ENCODE peak calls at places on chromosomes 1 and 21, in five cellular contexts. One of them, this sample, is unnamed.
A peak's percentile ranks its signal among the peaks of the same experiment; 100 is the strongest.

GRCh38 chr1:174408142-174408541 is 39.6 kb upstream of the GPR52 start:
- DNase-seq in activated T-cell treated with anti-CD3 and anti-CD28 coated beads for 4 hours: no peak
- DNase-seq in LHCN-M2: no peak
- DNase-seq in Daoy: no peak
- DNase-seq in CD4-positive, CD25-positive, alpha-beta regulatory T cell: no peak
- DNase-seq in this sample: no peak

GRCh38 chr1:162206749-162207635 is 137.5 kb downstream of the NOS1AP start:
- DNase-seq in LHCN-M2: peak; percentile 14
- DNase-seq in Daoy: peak; percentile 38
- DNase-seq in activated T-cell treated with anti-CD3 and anti-CD28 coated beads for 4 hours: no peak
- DNase-seq in CD4-positive, CD25-positive, alpha-beta regulatory T cell: no peak
- DNase-seq in this sample: peak; percentile 62

GRCh38 chr1:221439734-221440436 is 302.0 kb downstream of the DUSP10 start:
- DNase-seq in activated T-cell treated with anti-CD3 and anti-CD28 coated beads for 4 hours: peak; percentile 7
- DNase-seq in CD4-positive, CD25-positive, alpha-beta regulatory T cell: peak; percentile 21
- DNase-seq in Daoy: peak; percentile 93
- DNase-seq in LHCN-M2: peak; percentile 99
- DNase-seq in this sample: no peak

GRCh38 chr1:2574350-2574749 is 12.2 kb upstream of the PRXL2B start:
- DNase-seq in activated T-cell treated with anti-CD3 and anti-CD28 coated beads for 4 hours: no peak
- DNase-seq in CD4-positive, CD25-positive, alpha-beta regulatory T cell: no peak
- DNase-seq in Daoy: peak; percentile 40
- DNase-seq in LHCN-M2: peak; percentile 19
- DNase-seq in this sample: no peak

GRCh38 chr1:11501491-11501897 is 22.5 kb downstream of the DISP3 start:
- DNase-seq in CD4-positive, CD25-positive, alpha-beta regulatory T cell: peak; percentile 15
- DNase-seq in LHCN-M2: no peak
- DNase-seq in activated T-cell treated with anti-CD3 and anti-CD28 coated beads for 4 hours: no peak
- DNase-seq in Daoy: no peak
- DNase-seq in this sample: no peak

GRCh38 chr1:197103295-197103694 is 36.2 kb upstream of the F13B start:
- DNase-seq in CD4-positive, CD25-positive, alpha-beta regulatory T cell: no peak
- DNase-seq in activated T-cell treated with anti-CD3 and anti-CD28 coated beads for 4 hours: no peak
- DNase-seq in LHCN-M2: no peak
- DNase-seq in Daoy: no peak
- DNase-seq in this sample: no peak

GRCh38 chr1:69743146-69743545 is 175.4 kb downstream of the LRRC7 start:
- DNase-seq in CD4-positive, CD25-positive, alpha-beta regulatory T cell: no peak
- DNase-seq in Daoy: no peak
- DNase-seq in LHCN-M2: no peak
- DNase-seq in activated T-cell treated with anti-CD3 and anti-CD28 coated beads for 4 hours: no peak
- DNase-seq in this sample: no peak

GRCh38 chr1:15758537-15758936 is at the start of gene FBLIM1:
- DNase-seq in activated T-cell treated with anti-CD3 and anti-CD28 coated beads for 4 hours: no peak
- DNase-seq in CD4-positive, CD25-positive, alpha-beta regulatory T cell: no peak
- DNase-seq in LHCN-M2: no peak
- DNase-seq in Daoy: peak; percentile 47
- DNase-seq in this sample: no peak

GRCh38 chr1:10181154-10181553 is 29.2 kb upstream of the KIF1B start:
- DNase-seq in activated T-cell treated with anti-CD3 and anti-CD28 coated beads for 4 hours: no peak
- DNase-seq in CD4-positive, CD25-positive, alpha-beta regulatory T cell: no peak
- DNase-seq in Daoy: no peak
- DNase-seq in LHCN-M2: no peak
- DNase-seq in this sample: no peak

GRCh38 chr1:60705026-60705425 is 377.3 kb upstream of the NFIA start:
- DNase-seq in LHCN-M2: no peak
- DNase-seq in Daoy: no peak
- DNase-seq in activated T-cell treated with anti-CD3 and anti-CD28 coated beads for 4 hours: no peak
- DNase-seq in CD4-positive, CD25-positive, alpha-beta regulatory T cell: no peak
- DNase-seq in this sample: no peak

GRCh38 chr1:155077346-155077745 is 1.3 kb upstream of the EFNA3 start:
- DNase-seq in Daoy: no peak
- DNase-seq in activated T-cell treated with anti-CD3 and anti-CD28 coated beads for 4 hours: no peak
- DNase-seq in LHCN-M2: no peak
- DNase-seq in CD4-positive, CD25-positive, alpha-beta regulatory T cell: no peak
- DNase-seq in this sample: no peak

GRCh38 chr1:236066828-236067386 is 2.0 kb upstream of the NID1 start:
- DNase-seq in CD4-positive, CD25-positive, alpha-beta regulatory T cell: peak; percentile 5
- DNase-seq in activated T-cell treated with anti-CD3 and anti-CD28 coated beads for 4 hours: peak; percentile 51
- DNase-seq in LHCN-M2: no peak
- DNase-seq in Daoy: no peak
- DNase-seq in this sample: peak; percentile 56

GRCh38 chr1:211013346-211014240 is 120.4 kb downstream of the KCNH1 start:
- DNase-seq in LHCN-M2: peak; percentile 90
- DNase-seq in Daoy: no peak
- DNase-seq in CD4-positive, CD25-positive, alpha-beta regulatory T cell: no peak
- DNase-seq in activated T-cell treated with anti-CD3 and anti-CD28 coated beads for 4 hours: no peak
- DNase-seq in this sample: no peak

GRCh38 chr1:191034126-191034525 is 556.5 kb upstream of the BRINP3 start:
- DNase-seq in activated T-cell treated with anti-CD3 and anti-CD28 coated beads for 4 hours: no peak
- DNase-seq in LHCN-M2: no peak
- DNase-seq in Daoy: no peak
- DNase-seq in CD4-positive, CD25-positive, alpha-beta regulatory T cell: no peak
- DNase-seq in this sample: no peak

GRCh38 chr1:24893431-24893830 is 36.6 kb downstream of the RUNX3 start:
- DNase-seq in Daoy: no peak
- DNase-seq in CD4-positive, CD25-positive, alpha-beta regulatory T cell: no peak
- DNase-seq in LHCN-M2: no peak
- DNase-seq in activated T-cell treated with anti-CD3 and anti-CD28 coated beads for 4 hours: no peak
- DNase-seq in this sample: peak; percentile 78

GRCh38 chr1:94334156-94334555 is 84.0 kb upstream of the ABCD3 start:
- DNase-seq in Daoy: no peak
- DNase-seq in activated T-cell treated with anti-CD3 and anti-CD28 coated beads for 4 hours: no peak
- DNase-seq in CD4-positive, CD25-positive, alpha-beta regulatory T cell: no peak
- DNase-seq in LHCN-M2: no peak
- DNase-seq in this sample: no peak

GRCh38 chr1:15836772-15837669 is 10.5 kb upstream of the SPEN start:
- DNase-seq in LHCN-M2: no peak
- DNase-seq in activated T-cell treated with anti-CD3 and anti-CD28 coated beads for 4 hours: peak; percentile 44
- DNase-seq in CD4-positive, CD25-positive, alpha-beta regulatory T cell: peak; percentile 68
- DNase-seq in Daoy: no peak
- DNase-seq in this sample: peak; percentile 70

GRCh38 chr1:47635111-47635510 is 197.3 kb downstream of the FOXD2 start:
- DNase-seq in LHCN-M2: no peak
- DNase-seq in activated T-cell treated with anti-CD3 and anti-CD28 coated beads for 4 hours: no peak
- DNase-seq in Daoy: no peak
- DNase-seq in CD4-positive, CD25-positive, alpha-beta regulatory T cell: no peak
- DNase-seq in this sample: no peak

GRCh38 chr1:180533571-180533987 is 25.2 kb upstream of the OVAAL start:
- DNase-seq in Daoy: peak; percentile 71
- DNase-seq in LHCN-M2: peak; percentile 55
- DNase-seq in activated T-cell treated with anti-CD3 and anti-CD28 coated beads for 4 hours: peak; percentile 43
- DNase-seq in CD4-positive, CD25-positive, alpha-beta regulatory T cell: peak; percentile 13
- DNase-seq in this sample: peak; percentile 75

GRCh38 chr1:37792943-37793686 is 532 bp upstream of the MANEAL start:
- DNase-seq in LHCN-M2: no peak
- DNase-seq in Daoy: no peak
- DNase-seq in CD4-positive, CD25-positive, alpha-beta regulatory T cell: no peak
- DNase-seq in activated T-cell treated with anti-CD3 and anti-CD28 coated beads for 4 hours: no peak
- DNase-seq in this sample: no peak

GRCh38 chr1:19661721-19662228 is 2.9 kb upstream of the HTR6 start:
- DNase-seq in CD4-positive, CD25-positive, alpha-beta regulatory T cell: no peak
- DNase-seq in activated T-cell treated with anti-CD3 and anti-CD28 coated beads for 4 hours: peak; percentile 43
- DNase-seq in Daoy: no peak
- DNase-seq in LHCN-M2: peak; percentile 34
- DNase-seq in this sample: no peak

GRCh38 chr1:199753513-199753912 is 274.0 kb upstream of the NR5A2 start:
- DNase-seq in LHCN-M2: no peak
- DNase-seq in Daoy: no peak
- DNase-seq in CD4-positive, CD25-positive, alpha-beta regulatory T cell: no peak
- DNase-seq in activated T-cell treated with anti-CD3 and anti-CD28 coated beads for 4 hours: no peak
- DNase-seq in this sample: no peak

GRCh38 chr1:31811605-31812004 is 4.2 kb downstream of the SPOCD1 start:
- DNase-seq in Daoy: peak; percentile 61
- DNase-seq in CD4-positive, CD25-positive, alpha-beta regulatory T cell: no peak
- DNase-seq in LHCN-M2: peak; percentile 68
- DNase-seq in activated T-cell treated with anti-CD3 and anti-CD28 coated beads for 4 hours: no peak
- DNase-seq in this sample: no peak

GRCh38 chr1:11144563-11145256 is 44.4 kb upstream of the ANGPTL7 start:
- DNase-seq in activated T-cell treated with anti-CD3 and anti-CD28 coated beads for 4 hours: no peak
- DNase-seq in CD4-positive, CD25-positive, alpha-beta regulatory T cell: no peak
- DNase-seq in LHCN-M2: no peak
- DNase-seq in Daoy: no peak
- DNase-seq in this sample: no peak

GRCh38 chr1:99007366-99007765 is 2.7 kb upstream of the PLPPR5 start:
- DNase-seq in activated T-cell treated with anti-CD3 and anti-CD28 coated beads for 4 hours: no peak
- DNase-seq in CD4-positive, CD25-positive, alpha-beta regulatory T cell: no peak
- DNase-seq in Daoy: no peak
- DNase-seq in LHCN-M2: no peak
- DNase-seq in this sample: no peak

GRCh38 chr1:41003127-41003639 is 18.3 kb downstream of the SLFNL1 start:
- DNase-seq in Daoy: no peak
- DNase-seq in CD4-positive, CD25-positive, alpha-beta regulatory T cell: no peak
- DNase-seq in activated T-cell treated with anti-CD3 and anti-CD28 coated beads for 4 hours: no peak
- DNase-seq in LHCN-M2: no peak
- DNase-seq in this sample: no peak

GRCh38 chr1:109299087-109299983 is 7.5 kb downstream of the MYBPHL start:
- DNase-seq in Daoy: peak; percentile 73
- DNase-seq in CD4-positive, CD25-positive, alpha-beta regulatory T cell: no peak
- DNase-seq in LHCN-M2: peak; percentile 89
- DNase-seq in activated T-cell treated with anti-CD3 and anti-CD28 coated beads for 4 hours: no peak
- DNase-seq in this sample: no peak

GRCh38 chr1:214124915-214125314 is 137.1 kb downstream of the PROX1 start:
- DNase-seq in CD4-positive, CD25-positive, alpha-beta regulatory T cell: no peak
- DNase-seq in LHCN-M2: no peak
- DNase-seq in activated T-cell treated with anti-CD3 and anti-CD28 coated beads for 4 hours: no peak
- DNase-seq in Daoy: peak; percentile 51
- DNase-seq in this sample: no peak

GRCh38 chr1:55310517-55310927 is 95.4 kb upstream of the USP24 start:
- DNase-seq in LHCN-M2: peak; percentile 95
- DNase-seq in activated T-cell treated with anti-CD3 and anti-CD28 coated beads for 4 hours: no peak
- DNase-seq in Daoy: peak; percentile 98
- DNase-seq in CD4-positive, CD25-positive, alpha-beta regulatory T cell: no peak
- DNase-seq in this sample: no peak

GRCh38 chr21:21714396-21714795 is 716.2 kb downstream of the NCAM2 start:
- DNase-seq in LHCN-M2: peak; percentile 87
- DNase-seq in activated T-cell treated with anti-CD3 and anti-CD28 coated beads for 4 hours: no peak
- DNase-seq in Daoy: peak; percentile 12
- DNase-seq in CD4-positive, CD25-positive, alpha-beta regulatory T cell: no peak
- DNase-seq in this sample: no peak

GRCh38 chr1:162023547-162024501 is at the start of gene OLFML2B:
- DNase-seq in activated T-cell treated with anti-CD3 and anti-CD28 coated beads for 4 hours: peak; percentile 23
- DNase-seq in CD4-positive, CD25-positive, alpha-beta regulatory T cell: peak; percentile 8
- DNase-seq in Daoy: peak; percentile 73
- DNase-seq in LHCN-M2: peak; percentile 91
- DNase-seq in this sample: peak; percentile 60

GRCh38 chr1:13619909-13620308 is 36.3 kb downstream of the PDPN start:
- DNase-seq in activated T-cell treated with anti-CD3 and anti-CD28 coated beads for 4 hours: no peak
- DNase-seq in Daoy: no peak
- DNase-seq in LHCN-M2: no peak
- DNase-seq in CD4-positive, CD25-positive, alpha-beta regulatory T cell: no peak
- DNase-seq in this sample: no peak

GRCh38 chr1:26696191-26696644 is 403 bp downstream of the ARID1A start:
- DNase-seq in CD4-positive, CD25-positive, alpha-beta regulatory T cell: peak; percentile 29
- DNase-seq in LHCN-M2: no peak
- DNase-seq in activated T-cell treated with anti-CD3 and anti-CD28 coated beads for 4 hours: no peak
- DNase-seq in Daoy: peak; percentile 27
- DNase-seq in this sample: peak; percentile 17

This sample was measured in transverse colon.